ENCODE peak calls at places on chromosomes 1 and 21, in four cellular contexts. One of them, this sample, is unnamed.

GRCh38 chr1:199449221-199449620 is 578.3 kb upstream of the NR5A2 start:
- DNase-seq in IMR-90: no peak
- DNase-seq in sigmoid colon: no peak
- DNase-seq in Peyer's patch: no peak
- DNase-seq in this sample: no peak

GRCh38 chr1:14915356-14916054 is 238.0 kb upstream of the TMEM51 start:
- DNase-seq in Peyer's patch: peak; percentile 69
- DNase-seq in sigmoid colon: no peak
- DNase-seq in IMR-90: peak; percentile 34
- DNase-seq in this sample: peak; percentile 60

GRCh38 chr1:236239186-236239585 is 42.6 kb downstream of the ERO1B start:
- DNase-seq in sigmoid colon: no peak
- DNase-seq in IMR-90: peak; percentile 6
- DNase-seq in Peyer's patch: no peak
- DNase-seq in this sample: no peak

GRCh38 chr21:46120301-46121285 is 22.7 kb downstream of the COL6A2 start:
- DNase-seq in IMR-90: no peak
- DNase-seq in Peyer's patch: no peak
- DNase-seq in sigmoid colon: peak; percentile 64
- DNase-seq in this sample: no peak

GRCh38 chr1:8351693-8352470 is 34.0 kb downstream of the SLC45A1 start:
- DNase-seq in IMR-90: no peak
- DNase-seq in Peyer's patch: no peak
- DNase-seq in sigmoid colon: peak; percentile 79
- DNase-seq in this sample: no peak

GRCh38 chr1:53557830-53558784 is 98.9 kb downstream of the DMRTB1 start:
- DNase-seq in Peyer's patch: peak; percentile 31
- DNase-seq in IMR-90: no peak
- DNase-seq in sigmoid colon: peak; percentile 37
- DNase-seq in this sample: no peak

GRCh38 chr1:175075572-175076568 is 8.2 kb downstream of the TNN start:
- DNase-seq in Peyer's patch: no peak
- DNase-seq in IMR-90: peak; percentile 16
- DNase-seq in sigmoid colon: no peak
- DNase-seq in this sample: no peak

GRCh38 chr1:159916240-159917051 is 8.9 kb downstream of the TAGLN2 start:
- DNase-seq in sigmoid colon: no peak
- DNase-seq in Peyer's patch: no peak
- DNase-seq in IMR-90: peak; percentile 91
- DNase-seq in this sample: peak; percentile 87

GRCh38 chr21:45930231-45930760 is 51.3 kb upstream of the COL6A1 start:
- DNase-seq in Peyer's patch: no peak
- DNase-seq in sigmoid colon: no peak
- DNase-seq in IMR-90: no peak
- DNase-seq in this sample: no peak

GRCh38 chr1:27601771-27602509 is 2.0 kb downstream of the AHDC1 start:
- DNase-seq in sigmoid colon: no peak
- DNase-seq in IMR-90: no peak
- DNase-seq in Peyer's patch: no peak
- DNase-seq in this sample: peak; percentile 45

GRCh38 chr1:156865865-156866678 is 5.4 kb downstream of the NTRK1 start:
- DNase-seq in IMR-90: no peak
- DNase-seq in sigmoid colon: no peak
- DNase-seq in Peyer's patch: no peak
- DNase-seq in this sample: no peak

GRCh38 chr1:205060746-205061145 is 17.7 kb downstream of the CNTN2 start:
- DNase-seq in Peyer's patch: no peak
- DNase-seq in IMR-90: no peak
- DNase-seq in sigmoid colon: no peak
- DNase-seq in this sample: no peak
- TF ChIP-seq POLR2A in Peyer's patch: no peak
- TF ChIP-seq POLR2A in IMR-90: no peak
- TF ChIP-seq POLR2A in sigmoid colon: no peak
- TF ChIP-seq POLR2A in this sample: no peak

GRCh38 chr21:31875424-31876097 is 2.7 kb downstream of the HUNK start:
- DNase-seq in Peyer's patch: no peak
- DNase-seq in IMR-90: peak; percentile 52
- DNase-seq in sigmoid colon: no peak
- DNase-seq in this sample: no peak
- TF ChIP-seq POLR2A in Peyer's patch: no peak
- TF ChIP-seq POLR2A in IMR-90: no peak
- TF ChIP-seq POLR2A in sigmoid colon: no peak
- TF ChIP-seq POLR2A in this sample: no peak

GRCh38 chr1:31373897-31374486 is 1.1 kb upstream of the FABP3 start:
- DNase-seq in Peyer's patch: no peak
- DNase-seq in IMR-90: no peak
- DNase-seq in sigmoid colon: peak; percentile 27
- DNase-seq in this sample: no peak

GRCh38 chr1:31371560-31371959 is 1.3 kb downstream of the FABP3 start:
- DNase-seq in Peyer's patch: no peak
- DNase-seq in IMR-90: no peak
- DNase-seq in sigmoid colon: no peak
- DNase-seq in this sample: no peak

GRCh38 chr1:31374511-31375196 is 1.8 kb upstream of the FABP3 start:
- DNase-seq in sigmoid colon: peak; percentile 71
- DNase-seq in IMR-90: peak; percentile 67
- DNase-seq in Peyer's patch: no peak
- DNase-seq in this sample: peak; percentile 37

GRCh38 chr1:31372051-31372450 is 825 bp downstream of the FABP3 start:
- DNase-seq in Peyer's patch: no peak
- DNase-seq in sigmoid colon: no peak
- DNase-seq in IMR-90: no peak
- DNase-seq in this sample: no peak

DNA sequence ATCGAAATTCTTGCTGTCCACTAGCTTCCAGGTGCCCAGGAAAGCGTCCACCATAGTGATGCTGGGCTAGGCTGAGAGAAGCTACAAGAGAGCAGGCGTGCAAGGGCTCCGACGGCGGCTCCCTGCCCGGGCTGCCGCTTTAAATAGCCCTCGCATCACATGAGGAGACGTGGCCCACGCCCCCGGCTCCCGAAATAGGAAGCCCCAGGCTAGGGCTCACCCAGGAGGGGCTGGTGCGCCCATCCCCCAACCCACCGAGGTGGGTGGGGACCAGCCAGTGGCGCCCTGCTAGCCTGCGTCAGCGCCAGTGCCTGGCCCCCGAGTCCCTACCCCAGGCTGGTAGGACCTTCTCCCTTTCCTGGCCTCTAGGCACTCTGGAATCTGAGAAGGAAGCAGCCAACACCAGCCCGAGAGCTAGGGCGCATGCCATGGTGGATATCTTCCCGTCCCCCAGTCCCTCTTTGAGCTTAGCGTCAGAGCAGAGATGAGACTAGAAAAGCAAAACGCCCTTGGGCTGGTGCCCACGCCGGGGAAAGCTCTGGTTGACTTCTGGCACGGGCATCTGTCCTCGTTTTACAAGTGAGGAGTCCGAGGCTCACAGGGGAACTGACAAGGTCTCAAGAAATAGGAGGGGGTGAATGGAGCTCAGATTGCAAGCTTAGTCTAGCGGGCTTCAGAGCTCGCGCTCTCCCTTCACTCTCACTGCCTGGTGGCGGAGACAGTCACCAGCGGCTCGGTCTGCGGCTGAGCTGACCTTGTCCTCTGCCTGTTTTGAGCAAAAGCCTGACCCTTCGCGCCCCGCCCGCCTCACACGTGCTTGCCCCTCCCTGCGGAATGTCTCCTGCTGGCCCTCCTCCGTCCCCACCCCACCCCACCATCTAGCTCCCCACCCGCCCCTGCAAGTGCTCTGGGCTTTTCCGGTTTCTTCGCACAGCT is at the start of gene FABP3:
- DNase-seq in IMR-90: peak; percentile 51
- DNase-seq in Peyer's patch: peak; percentile 83
- DNase-seq in sigmoid colon: peak; percentile 90
- DNase-seq in this sample: no peak
- TF ChIP-seq POLR2A in IMR-90: no peak
- TF ChIP-seq POLR2A in Peyer's patch: no peak
- TF ChIP-seq POLR2A in sigmoid colon: no peak
- TF ChIP-seq POLR2A in this sample: no peak

GRCh38 chr1:2546515-2547209 is 9.5 kb upstream of the TNFRSF14 start:
- DNase-seq in Peyer's patch: peak; percentile 96
- DNase-seq in IMR-90: peak; percentile 61
- DNase-seq in sigmoid colon: peak; percentile 93
- DNase-seq in this sample: peak; percentile 93

GRCh38 chr1:2547210-2548067 is 8.7 kb upstream of the TNFRSF14 start:
- DNase-seq in Peyer's patch: peak; percentile 80
- DNase-seq in sigmoid colon: no peak
- DNase-seq in IMR-90: no peak
- DNase-seq in this sample: peak; percentile 52

GRCh38 chr1:2544875-2545638 is 11.1 kb upstream of the TNFRSF14 start:
- DNase-seq in IMR-90: no peak
- DNase-seq in sigmoid colon: no peak
- DNase-seq in Peyer's patch: no peak
- DNase-seq in this sample: no peak

GRCh38 chr1:2544093-2544874 is 11.9 kb upstream of the TNFRSF14 start:
- DNase-seq in Peyer's patch: no peak
- DNase-seq in IMR-90: no peak
- DNase-seq in sigmoid colon: no peak
- DNase-seq in this sample: no peak

GRCh38 chr1:2545754-2546514 is 10.2 kb upstream of the TNFRSF14 start:
- DNase-seq in sigmoid colon: peak; percentile 96
- DNase-seq in IMR-90: peak; percentile 66
- DNase-seq in Peyer's patch: peak; percentile 96
- DNase-seq in this sample: peak; percentile 90
- TF ChIP-seq POLR2A in sigmoid colon: no peak
- TF ChIP-seq POLR2A in IMR-90: no peak
- TF ChIP-seq POLR2A in Peyer's patch: peak; percentile 59
- TF ChIP-seq POLR2A in this sample: peak; percentile 57

GRCh38 chr21:42840411-42841155 is 38.8 kb downstream of the WDR4 start:
- DNase-seq in Peyer's patch: no peak
- DNase-seq in IMR-90: no peak
- DNase-seq in sigmoid colon: no peak
- DNase-seq in this sample: no peak
- TF ChIP-seq POLR2A in Peyer's patch: no peak
- TF ChIP-seq POLR2A in IMR-90: no peak
- TF ChIP-seq POLR2A in sigmoid colon: no peak
- TF ChIP-seq POLR2A in this sample: no peak

GRCh38 chr1:205321109-205321958 is at the start of gene NUAK2:
- DNase-seq in Peyer's patch: peak; percentile 98
- DNase-seq in IMR-90: peak; percentile 90
- DNase-seq in sigmoid colon: peak; percentile 93
- DNase-seq in this sample: peak; percentile 88
- TF ChIP-seq POLR2A in Peyer's patch: peak; percentile 95
- TF ChIP-seq POLR2A in IMR-90: peak; percentile 94
- TF ChIP-seq POLR2A in sigmoid colon: no peak
- TF ChIP-seq POLR2A in this sample: peak; percentile 95

GRCh38 chr1:244439391-244440032 is 12.2 kb downstream of the ADSS2 start:
- DNase-seq in IMR-90: no peak
- DNase-seq in sigmoid colon: no peak
- DNase-seq in Peyer's patch: no peak
- DNase-seq in this sample: no peak
- TF ChIP-seq POLR2A in IMR-90: no peak
- TF ChIP-seq POLR2A in sigmoid colon: no peak
- TF ChIP-seq POLR2A in Peyer's patch: no peak
- TF ChIP-seq POLR2A in this sample: no peak

GRCh38 chr1:241934181-241934815 is 23.3 kb upstream of the BECN2 start:
- DNase-seq in IMR-90: no peak
- DNase-seq in Peyer's patch: no peak
- DNase-seq in sigmoid colon: peak; percentile 64
- DNase-seq in this sample: peak; percentile 68
- TF ChIP-seq POLR2A in IMR-90: no peak
- TF ChIP-seq POLR2A in Peyer's patch: no peak
- TF ChIP-seq POLR2A in sigmoid colon: no peak
- TF ChIP-seq POLR2A in this sample: no peak

This sample was measured in H54.